ENCODE peak calls at places on chromosome 20, in six cellular contexts. V is H54, C is G401, Q is activated T-helper 1 cell treated with Interleukin-2 at 50 U/mL for 16 hours, U is astrocyte of the hippocampus, P is endothelial cell. G is an unnamed sample.

GRCh38 chr20:2042400-2042799 is 48.5 kb upstream of the PDYN start:
- DNase-seq in V (peak; percentile 65), C (no peak), Q (no peak), U (peak; percentile 41), P (no peak), G (no peak)

GRCh38 chr20:43681991-43682410 is 15.1 kb downstream of the MYBL2 start:
- DNase-seq in V (no peak), C (peak; percentile 43), Q (no peak), U (no peak), P (no peak), G (no peak)

GRCh38 chr20:266604-267562 is 9.4 kb downstream of the DEFB132 start:
- DNase-seq in V (peak; percentile 88), C (peak; percentile 83), Q (peak; percentile 75), U (peak; percentile 88), P (peak; percentile 95), G (peak; percentile 96)

GRCh38 chr20:31836853-31837608 is 8.4 kb downstream of the FOXS1 start:
- DNase-seq in V (no peak), C (no peak), Q (no peak), U (no peak), P (no peak), G (no peak)

GRCh38 chr20:10619427-10619826 is 54.4 kb downstream of the JAG1 start:
- DNase-seq in V (peak; percentile 28), C (no peak), Q (no peak), U (peak; percentile 93), P (no peak), G (no peak)

GRCh38 chr20:38692436-38693411 is 31.6 kb upstream of the SLC32A1 start:
- DNase-seq in V (peak; percentile 24), C (no peak), Q (no peak), U (peak; percentile 88), P (peak; percentile 82), G (peak; percentile 85)

GRCh38 chr20:50728981-50729874 is 2.2 kb upstream of the PARD6B start:
- DNase-seq in V (no peak), C (no peak), Q (no peak), U (no peak), P (no peak), G (peak; percentile 68)

GRCh38 chr20:51381557-51381956 is 161.0 kb downstream of the NFATC2 start:
- DNase-seq in V (no peak), C (no peak), Q (no peak), U (no peak), P (no peak), G (no peak)

GRCh38 chr20:15265910-15266309 is 928.5 kb upstream of the FLRT3 start:
- DNase-seq in V (no peak), C (no peak), Q (no peak), U (no peak), P (no peak), G (no peak)

GRCh38 chr20:44800398-44801046 is 9.8 kb downstream of the RIMS4 start:
- DNase-seq in V (no peak), C (no peak), Q (no peak), U (no peak), P (peak; percentile 33), G (peak; percentile 35)

GRCh38 chr20:44714701-44715494 is at the start of gene CCN5:
- DNase-seq in V (peak; percentile 79), C (no peak), Q (no peak), U (peak; percentile 95), P (no peak), G (no peak)